ENCODE peak calls at places on chromosomes 3 and 15, in six cellular contexts. Z is K562, H is HCT116, M is HepG2, C is H1, G is GM12878. R is an unnamed sample.

GRCh38 chr3:64351713-64352595 is 126.7 kb upstream of the PRICKLE2 start:
- DNase-seq in Z (no peak), H (no peak), M (no peak), G (no peak), C (no peak), R (no peak)

GRCh38 chr3:120460862-120461261 is 10.1 kb upstream of the FSTL1 start:
- DNase-seq in G (no peak), C (no peak), H (no peak), Z (no peak), M (no peak), R (no peak)

GRCh38 chr3:24508423-24508839 is 13.8 kb upstream of the THRB start:
- DNase-seq in M (no peak), H (no peak), Z (no peak), C (no peak), G (no peak), R (no peak)

GRCh38 chr3:45381168-45381852 is 7.1 kb upstream of the LARS2 start:
- DNase-seq in C (no peak), Z (peak), M (no peak), G (no peak), H (no peak), R (no peak)

GRCh38 chr15:90530250-90531051 is 728 bp downstream of the CRTC3 start:
- DNase-seq in H (no peak), M (no peak), G (no peak), C (peak), Z (peak), R (no peak)

GRCh38 chr15:74723754-74724334 is 1.5 kb downstream of the CYP1A1 start:
- DNase-seq in M (peak), Z (peak), G (no peak), H (peak), C (peak), R (peak)

GRCh38 chr15:79541176-79541575 is 109.0 kb downstream of the MINAR1 start:
- DNase-seq in G (no peak), M (no peak), Z (no peak), H (no peak), C (no peak), R (no peak)

GRCh38 chr15:38670142-38671002 is 105.8 kb upstream of the RASGRP1 start:
- DNase-seq in M (no peak), G (no peak), H (no peak), C (no peak), Z (no peak), R (no peak)

GRCh38 chr15:40850576-40851112 is 6.8 kb downstream of the SPINT1 start:
- DNase-seq in G (no peak), C (no peak), Z (no peak), M (peak), H (no peak), R (no peak)

GRCh38 chr3:127630811-127631714 is 2.1 kb downstream of the PODXL2 start:
- DNase-seq in H (no peak), G (no peak), C (no peak), M (no peak), Z (no peak), R (no peak)

GRCh38 chr3:106957021-106957420 is 420.2 kb upstream of the CCDC54 start:
- DNase-seq in H (no peak), Z (no peak), C (no peak), M (no peak), G (no peak), R (no peak)

GRCh38 chr3:134600685-134601502 is 49.9 kb downstream of the KY start:
- DNase-seq in M (peak), C (peak), H (peak), G (no peak), Z (peak), R (peak)

GRCh38 chr3:47409284-47409683 is 28.5 kb downstream of the PTPN23 start:
- DNase-seq in Z (no peak), C (no peak), H (no peak), M (no peak), G (no peak), R (no peak)
- TF ChIP-seq ZNF274 in Z (no peak), C (no peak), H (no peak), M (no peak), G (no peak), R (no peak)

GRCh38 chr15:48674876-48675275 is 29.4 kb upstream of the FBN1 start:
- DNase-seq in C (no peak), H (no peak), Z (no peak), G (no peak), M (no peak), R (no peak)
- TF ChIP-seq YY1 in C (no peak), H (no peak), Z (no peak), G (no peak), M (no peak), R (no peak)

GRCh38 chr15:56915888-56916287 is 2.6 kb upstream of the TCF12 start:
- DNase-seq in G (no peak), C (no peak), Z (no peak), M (no peak), H (no peak), R (no peak)
- TF ChIP-seq ZNF274 in G (no peak), C (no peak), Z (no peak), M (no peak), H (no peak), R (no peak)

GRCh38 chr3:137692803-137693431 is 71.2 kb upstream of the SOX14 start:
- DNase-seq in G (peak), M (peak), H (peak), C (peak), Z (peak), R (peak)

GRCh38 chr3:137687181-137687880 is 76.8 kb upstream of the SOX14 start:
- DNase-seq in G (no peak), H (no peak), Z (no peak), C (no peak), M (no peak), R (no peak)
- TF ChIP-seq YY1 in G (no peak), H (no peak), Z (no peak), C (no peak), M (no peak), R (no peak)

DNA sequence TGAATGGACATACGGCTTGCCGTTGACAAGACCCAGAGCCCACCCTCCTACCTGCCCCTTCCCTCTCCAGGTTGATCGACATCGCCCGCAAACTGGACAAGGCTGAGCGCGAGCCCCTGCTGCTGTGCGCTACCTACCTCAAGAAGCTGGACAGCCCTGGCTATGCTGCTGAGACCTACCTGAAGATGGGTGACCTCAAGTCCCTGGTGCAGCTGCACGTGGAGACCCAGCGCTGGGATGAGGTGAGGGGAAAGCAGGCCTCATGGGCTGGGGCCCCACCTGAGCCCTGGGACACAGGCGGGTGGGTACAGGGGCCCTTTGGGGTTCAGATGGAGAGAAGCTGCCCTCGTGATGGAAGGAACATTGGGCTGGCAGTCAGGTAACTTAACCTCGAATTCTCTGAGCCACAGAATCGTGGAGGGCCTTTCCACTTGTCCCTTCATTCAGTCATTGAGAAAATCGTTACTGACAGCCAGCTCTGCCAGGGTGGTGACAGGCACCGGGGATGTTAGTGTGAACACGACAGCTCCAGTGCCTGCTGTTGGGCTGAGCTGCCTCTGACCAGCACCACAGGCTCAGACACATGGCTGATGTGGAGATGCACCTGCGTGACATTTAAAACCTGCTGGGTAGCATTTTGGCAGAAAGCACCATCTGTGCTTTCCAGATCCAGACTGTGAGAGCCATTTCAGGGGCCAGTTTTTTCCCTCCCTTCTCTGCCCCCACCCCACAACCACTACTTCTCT is 25.6 kb upstream of the RHO start:
- DNase-seq in M (no peak), G (no peak), H (no peak), C (no peak), Z (no peak), R (no peak)
- TF ChIP-seq ZNF274 in M (no peak), G (no peak), H (no peak), C (no peak), Z (no peak), R (no peak)

DNA sequence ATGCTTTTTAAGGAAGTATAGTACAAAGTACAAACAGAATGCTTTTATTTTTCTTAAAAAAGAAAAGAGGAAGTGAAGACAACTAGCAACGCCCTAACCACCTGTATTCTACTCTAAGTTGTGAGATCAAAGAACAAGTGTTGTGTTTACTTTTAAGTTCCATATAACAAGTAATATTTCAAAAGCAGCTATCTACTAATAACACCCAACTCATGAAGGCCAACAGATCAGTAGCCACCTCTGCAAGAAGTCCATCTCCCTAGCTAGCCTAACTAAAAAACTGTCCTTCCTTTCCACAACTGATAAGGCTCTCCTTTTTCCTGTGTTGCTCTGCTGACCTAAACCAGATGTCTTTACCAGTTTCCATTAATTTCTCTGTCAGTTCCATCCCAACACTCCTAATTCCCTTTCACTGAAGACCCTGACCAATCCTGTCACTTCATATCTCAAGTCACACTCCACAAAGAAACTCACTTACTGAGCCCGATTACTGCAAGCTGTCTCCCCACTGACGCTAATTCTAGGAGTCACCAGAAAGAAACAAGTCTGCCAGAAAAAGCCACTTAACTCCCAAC is 26.9 kb downstream of the PHC3 start:
- DNase-seq in M (no peak), C (no peak), G (peak), H (no peak), Z (peak), R (no peak)
- TF ChIP-seq YY1 in M (no peak), C (no peak), G (no peak), H (no peak), Z (no peak), R (no peak)

GRCh38 chr15:31005660-31006059 is 14.2 kb upstream of the MTMR10 start:
- DNase-seq in C (no peak), M (no peak), Z (no peak), G (peak), H (no peak), R (no peak)

GRCh38 chr15:31012455-31012854 is 21.0 kb upstream of the MTMR10 start:
- DNase-seq in C (no peak), H (no peak), Z (no peak), G (no peak), M (no peak), R (no peak)

GRCh38 chr15:31014608-31014925 is 23.1 kb upstream of the MTMR10 start:
- DNase-seq in G (no peak), Z (no peak), C (no peak), M (no peak), H (no peak), R (no peak)

GRCh38 chr15:31013863-31014607 is 22.6 kb upstream of the MTMR10 start:
- DNase-seq in C (no peak), M (peak), Z (no peak), G (peak), H (no peak), R (no peak)

GRCh38 chr15:31010036-31010435 is 18.6 kb upstream of the MTMR10 start:
- DNase-seq in M (no peak), G (no peak), C (no peak), Z (no peak), H (no peak), R (no peak)
- TF ChIP-seq ZNF274 in M (no peak), G (no peak), C (no peak), Z (no peak), H (no peak), R (no peak)

GRCh38 chr3:156230291-156230900 is 110.0 kb downstream of the KCNAB1 start:
- DNase-seq in G (no peak), H (no peak), M (no peak), C (no peak), Z (no peak), R (no peak)
- TF ChIP-seq YY1 in G (no peak), H (no peak), M (no peak), C (no peak), Z (no peak), R (no peak)

GRCh38 chr15:56586206-56586605 is 121.3 kb upstream of the MNS1 start:
- DNase-seq in G (no peak), C (no peak), H (no peak), Z (no peak), M (no peak), R (no peak)
- TF ChIP-seq ZNF274 in G (no peak), C (no peak), H (no peak), Z (no peak), M (no peak), R (no peak)

DNA sequence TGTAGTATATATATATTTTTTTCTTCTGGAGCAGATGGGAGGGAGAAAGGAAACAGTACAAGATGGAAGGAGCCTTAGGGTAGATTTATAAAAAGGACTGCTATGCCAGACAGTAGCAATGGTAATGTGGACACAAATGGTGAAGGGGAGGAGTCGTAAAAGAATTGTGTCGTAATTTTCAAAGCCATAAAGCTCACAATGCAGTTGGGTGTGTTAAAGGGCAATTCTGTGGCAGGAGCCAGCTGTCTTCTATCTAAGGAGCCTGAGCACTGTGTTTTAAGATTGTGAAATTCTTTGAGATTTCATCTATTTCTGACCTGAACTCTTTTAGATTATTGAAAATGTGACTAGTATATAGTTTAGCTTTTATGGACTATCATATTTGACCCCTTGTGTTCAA is 58.9 kb downstream of the CNOT10 start:
- DNase-seq in M (peak), Z (no peak), G (no peak), C (no peak), H (no peak), R (no peak)
- TF ChIP-seq YY1 in M (no peak), Z (no peak), G (no peak), C (no peak), H (no peak), R (no peak)

R was measured in NT2/D1.